ENCODE peak calls at places on chromosomes 2 and 18, in five cellular contexts. J is astrocyte, M is transverse colon, G is suprapubic skin, F is cardiac muscle cell. N is an unnamed sample. For H3K9me3, the result is how much of the 10 kb centered on the place peaks cover.

GRCh38 chr18:61025596-61025995 is 307.6 kb upstream of the CDH20 start:
- DNase-seq in M (no peak), J (no peak), F (no peak), G (no peak), N (peak)

GRCh38 chr2:72138921-72139381 is 8.7 kb downstream of the CYP26B1 start:
- DNase-seq in M (no peak), G (peak), F (no peak), J (peak), N (no peak)

GRCh38 chr2:164831887-164832286 is 9.7 kb downstream of the COBLL1 start:
- DNase-seq in G (no peak), M (no peak), J (no peak), F (no peak), N (no peak)

GRCh38 chr2:240234503-240234951 is 94.1 kb upstream of the OTOS start:
- DNase-seq in M (no peak), G (peak), J (no peak), F (no peak), N (no peak)

GRCh38 chr18:77366067-77366724 is 116.5 kb downstream of the GALR1 start:
- DNase-seq in J (no peak), F (peak), M (no peak), G (no peak), N (no peak)

GRCh38 chr2:15359716-15360531 is 201.2 kb downstream of the NBAS start:
- DNase-seq in F (peak), J (peak), G (no peak), M (no peak), N (no peak)

GRCh38 chr2:74328074-74328473 is 15.1 kb downstream of the SLC4A5 start:
- DNase-seq in M (no peak), F (no peak), G (no peak), J (no peak), N (no peak)

GRCh38 chr18:35836932-35837331 is 135.5 kb upstream of the RMP24 start:
- DNase-seq in J (no peak), G (no peak), M (no peak), F (no peak), N (no peak)

GRCh38 chr2:103292570-103293265 is 530.9 kb downstream of the TMEM182 start:
- DNase-seq in G (no peak), M (no peak), F (no peak), J (no peak), N (no peak)

GRCh38 chr2:237669628-237670351 is 42.4 kb downstream of the LRRFIP1 start:
- DNase-seq in F (peak), G (peak), M (peak), J (peak), N (peak)

GRCh38 chr2:51888120-51888519 is 856.2 kb upstream of the NRXN1 start:
- DNase-seq in M (no peak), G (no peak), F (no peak), J (no peak), N (no peak)

GRCh38 chr2:74037379-74037860 is 52.7 kb downstream of the TET3 start:
- DNase-seq in J (peak), G (no peak), M (no peak), F (peak), N (peak)

GRCh38 chr2:204339212-204339715 is 206.0 kb upstream of the PARD3B start:
- DNase-seq in J (no peak), G (no peak), M (no peak), F (no peak), N (no peak)

GRCh38 chr18:51135361-51135760 is 62.1 kb downstream of the MEX3C start:
- DNase-seq in F (peak), G (no peak), J (peak), M (no peak), N (no peak)

GRCh38 chr2:192091480-192091879 is 103.3 kb downstream of the TMEFF2 start:
- DNase-seq in F (no peak), J (no peak), G (no peak), M (no peak), N (no peak)

GRCh38 chr18:44036500-44036899 is 644.2 kb upstream of the SETBP1 start:
- DNase-seq in M (no peak), J (no peak), G (no peak), F (peak), N (peak)

GRCh38 chr2:205139822-205140612 is 542.3 kb upstream of the NRP2 start:
- DNase-seq in F (no peak), G (no peak), J (no peak), M (no peak), N (no peak)

GRCh38 chr2:113370478-113371091 is 66.9 kb upstream of the ZNG1B start:
- DNase-seq in J (peak), G (no peak), F (peak), M (peak), N (peak)

GRCh38 chr2:174344716-174345472 is 10.1 kb downstream of the SP9 start:
- DNase-seq in G (no peak), J (peak), M (no peak), F (peak), N (peak)

GRCh38 chr18:68482815-68483214 is 232.1 kb downstream of the TMX3 start:
- DNase-seq in G (no peak), J (no peak), F (no peak), M (no peak), N (no peak)

GRCh38 chr2:107290041-107290440 is 404.1 kb upstream of the ST6GAL2 start:
- DNase-seq in J (no peak), F (no peak), G (no peak), M (no peak), N (no peak)

GRCh38 chr2:40220177-40220925 is 231.5 kb downstream of the SLC8A1 start:
- DNase-seq in F (peak), M (peak), J (peak), G (no peak), N (no peak)

GRCh38 chr2:33180915-33181314 is 234.2 kb downstream of the LTBP1 start:
- DNase-seq in F (no peak), G (no peak), M (no peak), J (no peak), N (no peak)

GRCh38 chr18:62939433-62939832 is 224.1 kb downstream of the PHLPP1 start:
- DNase-seq in M (no peak), G (no peak), F (peak), J (no peak), N (no peak)

GRCh38 chr2:239979243-239980023 is 45.7 kb downstream of the NDUFA10 start:
- DNase-seq in M (no peak), G (no peak), F (peak), J (peak), N (no peak)

GRCh38 chr2:18232731-18233438 is 327.6 kb downstream of the RDH14 start:
- DNase-seq in M (no peak), G (no peak), J (peak), F (no peak), N (peak)

GRCh38 chr2:31239842-31240198 is 5.9 kb downstream of the EHD3 start:
- DNase-seq in G (no peak), F (peak), J (peak), M (no peak), N (no peak)

GRCh38 chr2:240532032-240532775 is 25.6 kb downstream of the ANKMY1 start:
- DNase-seq in M (no peak), F (no peak), J (no peak), G (no peak), N (no peak)

GRCh38 chr2:241561811-241562210 is 3.3 kb downstream of the BOK start:
- DNase-seq in G (no peak), J (peak), F (peak), M (peak), N (peak)

GRCh38 chr2:162556996-162557395 is 213.1 kb downstream of the GCA start:
- DNase-seq in G (no peak), F (no peak), M (no peak), J (peak), N (no peak)

GRCh38 chr2:239035361-239035814 is 187.5 kb downstream of the TWIST2 start:
- DNase-seq in G (no peak), J (no peak), F (peak), M (peak), N (peak)

DNA sequence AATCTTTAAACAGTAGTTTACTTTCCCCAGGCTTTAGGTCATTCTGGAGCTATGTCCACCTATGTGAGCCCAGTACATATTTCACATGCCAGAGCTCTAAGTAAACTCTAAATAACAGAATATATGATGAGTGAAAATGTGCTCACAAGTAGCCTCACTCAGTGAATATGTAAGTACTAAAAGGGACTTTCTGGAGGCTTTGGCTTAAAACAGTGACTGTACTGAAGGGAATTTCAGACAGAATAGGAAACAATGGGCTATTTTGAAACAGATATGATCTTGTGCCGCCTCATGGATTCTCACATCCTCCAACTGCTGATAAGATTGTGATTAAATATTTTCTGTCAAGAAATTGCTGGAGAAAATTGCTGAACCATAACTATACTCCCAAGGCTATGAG is 747.9 kb downstream of the SOCS6 start:
- DNase-seq in J (peak), F (peak), G (no peak), M (no peak), N (no peak)
- H3K9me3 ChIP-seq in J (under half), F (under half), G (under half), M (under half), N (under half)

GRCh38 chr2:129893244-129893643 is 86.2 kb upstream of the RAB6C start:
- DNase-seq in M (no peak), J (no peak), F (no peak), G (no peak), N (no peak)

GRCh38 chr2:129895061-129895460 is 84.4 kb upstream of the RAB6C start:
- DNase-seq in F (no peak), M (no peak), J (no peak), G (no peak), N (no peak)

GRCh38 chr2:129892773-129893172 is 86.7 kb upstream of the RAB6C start:
- DNase-seq in M (no peak), J (no peak), G (peak), F (no peak), N (no peak)

GRCh38 chr2:129895526-129896082 is 83.9 kb upstream of the RAB6C start:
- DNase-seq in G (no peak), M (no peak), J (no peak), F (no peak), N (no peak)

GRCh38 chr2:129894616-129895015 is 84.8 kb upstream of the RAB6C start:
- DNase-seq in G (no peak), M (no peak), F (no peak), J (no peak), N (no peak)
- H3K9me3 ChIP-seq in G (under half), M (under half), F (under half), J (under half), N (under half)

GRCh38 chr2:43076676-43077075 is 149.7 kb downstream of the ZFP36L2 start:
- DNase-seq in J (no peak), M (no peak), G (no peak), F (no peak), N (no peak)
- H3K9me3 ChIP-seq in J (under half), M (under half), G (under half), F (under half), N (under half)

GRCh38 chr18:64271264-64271663 is 122.4 kb upstream of the LINC00305 start:
- DNase-seq in M (no peak), G (no peak), F (no peak), J (no peak), N (no peak)
- H3K9me3 ChIP-seq in M (under half), G (under half), F (under half), J (under half), N (under half)

DNA sequence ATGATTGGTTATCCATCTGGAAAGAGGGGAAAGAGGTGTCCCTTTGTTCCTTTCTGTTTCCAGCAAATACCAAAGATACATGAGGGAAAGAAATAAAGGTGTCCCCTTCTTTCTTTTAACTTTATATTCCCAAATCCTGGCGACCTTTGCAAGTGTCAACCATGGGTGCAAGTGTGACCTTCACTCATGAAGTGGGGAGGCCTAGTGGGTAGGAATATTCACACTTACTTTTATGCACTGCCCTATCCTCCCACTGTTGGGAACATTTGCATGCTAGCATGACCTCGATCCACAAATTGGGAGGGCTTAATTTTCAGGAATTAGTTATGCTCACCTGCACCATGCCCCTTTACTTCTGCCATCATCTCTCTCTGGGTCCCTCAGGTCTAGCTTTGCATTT is 70.2 kb upstream of the ZNF804A start:
- DNase-seq in M (no peak), G (no peak), J (no peak), F (no peak), N (no peak)
- H3K9me3 ChIP-seq in M (under half), G (under half), J (under half), F (under half), N (under half)